ENCODE peak calls at places on chromosomes 5 and 9, in six cellular contexts. W, V, T, I, X and B are unnamed samples.
A peak's percentile ranks its signal among the peaks of the same experiment; 100 is the strongest.

GRCh38 chr5:116424258-116424615 is 150.4 kb downstream of the SEMA6A start:
- DNase-seq in W (no peak), V (no peak), T (no peak), I (no peak), X (no peak), B (no peak)

GRCh38 chr9:85521331-85522197 is 220.2 kb downstream of the AGTPBP1 start:
- DNase-seq in W (no peak), V (no peak), T (no peak), I (no peak), X (peak; percentile 48), B (no peak)

GRCh38 chr9:3887798-3888495 is 362.1 kb upstream of the RFX3 start:
- DNase-seq in W (no peak), V (no peak), T (no peak), I (no peak), X (no peak), B (no peak)

GRCh38 chr5:115379622-115380344 is 83.3 kb upstream of the CCDC112 start:
- DNase-seq in W (no peak), V (no peak), T (no peak), I (no peak), X (no peak), B (no peak)

GRCh38 chr5:54944364-54944763 is 41.0 kb downstream of the ESM1 start:
- DNase-seq in W (peak; percentile 26), V (no peak), T (no peak), I (peak; percentile 42), X (peak; percentile 36), B (peak; percentile 50)

GRCh38 chr5:172173771-172174170 is 14.3 kb downstream of the STK10 start:
- DNase-seq in W (no peak), V (peak; percentile 90), T (no peak), I (no peak), X (no peak), B (no peak)

GRCh38 chr5:74085186-74085585 is 459.2 kb downstream of the ARHGEF28 start:
- DNase-seq in W (no peak), V (no peak), T (no peak), I (no peak), X (no peak), B (no peak)

GRCh38 chr5:1547236-1547635 is 23.5 kb upstream of the LPCAT1 start:
- DNase-seq in W (no peak), V (no peak), T (no peak), I (no peak), X (no peak), B (no peak)

GRCh38 chr9:127778280-127779135 is at the start of gene SH2D3C:
- DNase-seq in W (no peak), V (peak; percentile 73), T (no peak), I (no peak), X (no peak), B (no peak)

GRCh38 chr5:139294372-139295165 is 1.0 kb downstream of the MATR3 start:
- DNase-seq in W (peak; percentile 38), V (peak; percentile 41), T (no peak), I (no peak), X (peak; percentile 81), B (peak; percentile 73)

GRCh38 chr5:109739741-109740140 is 50.0 kb downstream of the MAN2A1 start:
- DNase-seq in W (peak; percentile 53), V (no peak), T (no peak), I (no peak), X (no peak), B (peak; percentile 90)

GRCh38 chr5:168885324-168886120 is 306.4 kb upstream of the PANK3 start:
- DNase-seq in W (no peak), V (no peak), T (no peak), I (no peak), X (no peak), B (no peak)

GRCh38 chr9:71072587-71072986 is 48.8 kb downstream of the TRPM3 start:
- DNase-seq in W (no peak), V (no peak), T (peak; percentile 19), I (no peak), X (no peak), B (no peak)

GRCh38 chr5:173499471-173500212 is 116.8 kb downstream of the BOD1 start:
- DNase-seq in W (no peak), V (no peak), T (no peak), I (no peak), X (no peak), B (no peak)